ENCODE peak calls at places on chromosomes 11 and 22, in five cellular contexts. One of them, this sample, is unnamed.

GRCh38 chr11:35192347-35192746 is 53.4 kb downstream of the CD44 start:
- DNase-seq in MM.1S: no peak
- DNase-seq in GM23248: peak; percentile 57
- DNase-seq in HCT116: no peak
- DNase-seq in neural progenitor cell: no peak
- DNase-seq in this sample: peak; percentile 89

GRCh38 chr11:70028147-70028855 is 49.8 kb upstream of the ANO1 start:
- DNase-seq in neural progenitor cell: no peak
- DNase-seq in GM23248: no peak
- DNase-seq in HCT116: no peak
- DNase-seq in MM.1S: no peak
- DNase-seq in this sample: no peak

GRCh38 chr11:117180020-117180419 is 1.5 kb downstream of the SIDT2 start:
- DNase-seq in HCT116: no peak
- DNase-seq in GM23248: peak; percentile 41
- DNase-seq in MM.1S: no peak
- DNase-seq in neural progenitor cell: no peak
- DNase-seq in this sample: no peak

GRCh38 chr11:95067828-95068244 is 1.1 kb downstream of the SRSF8 start:
- DNase-seq in GM23248: no peak
- DNase-seq in HCT116: no peak
- DNase-seq in neural progenitor cell: no peak
- DNase-seq in MM.1S: no peak
- DNase-seq in this sample: no peak

GRCh38 chr11:118081241-118081958 is 4.5 kb downstream of the TMPRSS4 start:
- DNase-seq in MM.1S: no peak
- DNase-seq in neural progenitor cell: no peak
- DNase-seq in GM23248: no peak
- DNase-seq in HCT116: no peak
- DNase-seq in this sample: no peak

GRCh38 chr22:42187646-42188045 is 57.0 kb upstream of the CYP2D6 start:
- DNase-seq in GM23248: no peak
- DNase-seq in HCT116: no peak
- DNase-seq in neural progenitor cell: no peak
- DNase-seq in MM.1S: no peak
- DNase-seq in this sample: no peak

GRCh38 chr11:119585038-119585666 is 143.8 kb downstream of the NECTIN1 start:
- DNase-seq in GM23248: peak; percentile 10
- DNase-seq in HCT116: no peak
- DNase-seq in MM.1S: no peak
- DNase-seq in neural progenitor cell: peak; percentile 49
- DNase-seq in this sample: peak; percentile 85

GRCh38 chr11:17610402-17610894 is 63.4 kb downstream of the OTOG start:
- DNase-seq in MM.1S: no peak
- DNase-seq in neural progenitor cell: no peak
- DNase-seq in HCT116: no peak
- DNase-seq in GM23248: no peak
- DNase-seq in this sample: no peak

GRCh38 chr22:21975273-21975672 is 7.3 kb downstream of the TOP3B start:
- DNase-seq in GM23248: no peak
- DNase-seq in MM.1S: no peak
- DNase-seq in HCT116: no peak
- DNase-seq in neural progenitor cell: no peak
- DNase-seq in this sample: no peak

GRCh38 chr22:22322792-22323191 is 78.2 kb downstream of the VPREB1 start:
- DNase-seq in neural progenitor cell: no peak
- DNase-seq in MM.1S: no peak
- DNase-seq in HCT116: no peak
- DNase-seq in GM23248: no peak
- DNase-seq in this sample: peak; percentile 68

GRCh38 chr11:61011950-61012830 is 40.7 kb downstream of the CD6 start:
- DNase-seq in MM.1S: no peak
- DNase-seq in GM23248: no peak
- DNase-seq in HCT116: no peak
- DNase-seq in neural progenitor cell: peak; percentile 30
- DNase-seq in this sample: no peak

GRCh38 chr11:130423541-130424155 is 4.8 kb downstream of the ADAMTS8 start:
- DNase-seq in HCT116: no peak
- DNase-seq in GM23248: no peak
- DNase-seq in neural progenitor cell: peak; percentile 52
- DNase-seq in MM.1S: no peak
- DNase-seq in this sample: no peak

GRCh38 chr22:48254311-48254873 is 1491.9 kb downstream of the TBC1D22A start:
- DNase-seq in neural progenitor cell: no peak
- DNase-seq in GM23248: no peak
- DNase-seq in MM.1S: no peak
- DNase-seq in HCT116: no peak
- DNase-seq in this sample: no peak

GRCh38 chr11:129460714-129461113 is 85.1 kb downstream of the BARX2 start:
- DNase-seq in neural progenitor cell: no peak
- DNase-seq in MM.1S: no peak
- DNase-seq in HCT116: no peak
- DNase-seq in GM23248: no peak
- DNase-seq in this sample: no peak

GRCh38 chr11:87659807-87660206 is 515.4 kb downstream of the RAB38 start:
- DNase-seq in HCT116: no peak
- DNase-seq in GM23248: no peak
- DNase-seq in neural progenitor cell: no peak
- DNase-seq in MM.1S: no peak
- DNase-seq in this sample: no peak

GRCh38 chr22:37282385-37282677 is at the start of gene CYTH4:
- DNase-seq in neural progenitor cell: no peak
- DNase-seq in MM.1S: no peak
- DNase-seq in HCT116: no peak
- DNase-seq in GM23248: no peak
- DNase-seq in this sample: peak; percentile 89

GRCh38 chr22:19691721-19692341 is 22.5 kb upstream of the SEPTIN5 start:
- DNase-seq in neural progenitor cell: peak; percentile 73
- DNase-seq in GM23248: peak; percentile 71
- DNase-seq in HCT116: peak; percentile 40
- DNase-seq in MM.1S: no peak
- DNase-seq in this sample: no peak

GRCh38 chr22:30017375-30017774 is 62.9 kb upstream of the HORMAD2 start:
- DNase-seq in MM.1S: no peak
- DNase-seq in HCT116: no peak
- DNase-seq in GM23248: peak; percentile 72
- DNase-seq in neural progenitor cell: no peak
- DNase-seq in this sample: no peak

GRCh38 chr11:124891390-124891861 is 6.2 kb downstream of the ROBO4 start:
- DNase-seq in GM23248: no peak
- DNase-seq in neural progenitor cell: no peak
- DNase-seq in HCT116: no peak
- DNase-seq in MM.1S: no peak
- DNase-seq in this sample: peak; percentile 87

GRCh38 chr22:41563051-41563711 is 2.4 kb downstream of the CSDC2 start:
- DNase-seq in HCT116: no peak
- DNase-seq in MM.1S: no peak
- DNase-seq in neural progenitor cell: no peak
- DNase-seq in GM23248: peak; percentile 85
- DNase-seq in this sample: no peak

GRCh38 chr11:111977141-111978027 is 40.2 kb downstream of the DIXDC1 start:
- DNase-seq in MM.1S: no peak
- DNase-seq in HCT116: no peak
- DNase-seq in neural progenitor cell: peak; percentile 74
- DNase-seq in GM23248: peak; percentile 78
- DNase-seq in this sample: peak; percentile 91

GRCh38 chr22:27513021-27513420 is 288.5 kb downstream of the MN1 start:
- DNase-seq in neural progenitor cell: no peak
- DNase-seq in GM23248: no peak
- DNase-seq in MM.1S: no peak
- DNase-seq in HCT116: no peak
- DNase-seq in this sample: no peak
- H3K9ac ChIP-seq in neural progenitor cell: no peak overlapping the region
- H3K9ac ChIP-seq in GM23248: peak overlapping the region; percentile 48
- H3K9ac ChIP-seq in MM.1S: no peak overlapping the region
- H3K9ac ChIP-seq in HCT116: no peak overlapping the region
- H3K9ac ChIP-seq in this sample: no peak overlapping the region

GRCh38 chr11:79285756-79286155 is 155.1 kb downstream of the TENM4 start:
- DNase-seq in neural progenitor cell: no peak
- DNase-seq in HCT116: no peak
- DNase-seq in MM.1S: no peak
- DNase-seq in GM23248: no peak
- DNase-seq in this sample: no peak

GRCh38 chr11:79290766-79291165 is 150.1 kb downstream of the TENM4 start:
- DNase-seq in MM.1S: no peak
- DNase-seq in HCT116: no peak
- DNase-seq in GM23248: no peak
- DNase-seq in neural progenitor cell: no peak
- DNase-seq in this sample: no peak

GRCh38 chr11:79291948-79292347 is 148.9 kb downstream of the TENM4 start:
- DNase-seq in neural progenitor cell: no peak
- DNase-seq in HCT116: no peak
- DNase-seq in MM.1S: no peak
- DNase-seq in GM23248: no peak
- DNase-seq in this sample: no peak

GRCh38 chr11:79287952-79288351 is 152.9 kb downstream of the TENM4 start:
- DNase-seq in MM.1S: no peak
- DNase-seq in GM23248: no peak
- DNase-seq in neural progenitor cell: no peak
- DNase-seq in HCT116: no peak
- DNase-seq in this sample: no peak
- H3K9ac ChIP-seq in MM.1S: no peak overlapping the region
- H3K9ac ChIP-seq in GM23248: no peak overlapping the region
- H3K9ac ChIP-seq in neural progenitor cell: no peak overlapping the region
- H3K9ac ChIP-seq in HCT116: no peak overlapping the region
- H3K9ac ChIP-seq in this sample: no peak overlapping the region

DNA sequence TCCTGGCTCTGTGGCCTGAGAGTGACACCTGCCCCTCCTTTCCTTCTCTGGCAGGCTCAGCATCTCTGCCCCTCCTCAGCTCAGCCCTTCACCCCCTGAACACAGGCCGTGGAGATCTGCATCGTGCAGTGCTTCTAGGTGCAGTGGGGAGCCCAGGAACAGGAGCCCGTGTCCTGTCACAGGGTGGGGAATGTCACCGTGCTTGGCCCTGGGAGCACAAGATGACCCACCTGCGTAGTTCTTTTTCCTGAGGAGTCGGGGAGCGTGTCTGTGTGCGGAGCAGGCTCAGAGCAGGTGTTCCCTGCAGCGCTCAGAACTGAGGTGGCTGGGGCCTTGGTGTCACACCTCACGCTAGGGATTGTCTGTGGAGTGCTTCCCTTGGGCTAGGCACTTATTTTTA is 10.6 kb downstream of the TBC1D22A start:
- DNase-seq in GM23248: no peak
- DNase-seq in MM.1S: peak; percentile 28
- DNase-seq in neural progenitor cell: no peak
- DNase-seq in HCT116: no peak
- DNase-seq in this sample: no peak
- H3K9ac ChIP-seq in GM23248: no peak overlapping the region
- H3K9ac ChIP-seq in MM.1S: no peak overlapping the region
- H3K9ac ChIP-seq in neural progenitor cell: no peak overlapping the region
- H3K9ac ChIP-seq in HCT116: peak overlapping the region; percentile 59
- H3K9ac ChIP-seq in this sample: no peak overlapping the region

GRCh38 chr11:10808553-10809372 is at the start of gene EIF4G2:
- DNase-seq in GM23248: peak; percentile 99
- DNase-seq in MM.1S: peak; percentile 98
- DNase-seq in HCT116: peak; percentile 95
- DNase-seq in neural progenitor cell: peak; percentile 98
- DNase-seq in this sample: peak; percentile 100

GRCh38 chr11:10807629-10808552 is 835 bp downstream of the EIF4G2 start:
- DNase-seq in neural progenitor cell: peak; percentile 65
- DNase-seq in MM.1S: peak; percentile 27
- DNase-seq in HCT116: no peak
- DNase-seq in GM23248: peak; percentile 78
- DNase-seq in this sample: peak; percentile 91

GRCh38 chr11:10803676-10804075 is 5.0 kb downstream of the EIF4G2 start:
- DNase-seq in neural progenitor cell: no peak
- DNase-seq in HCT116: no peak
- DNase-seq in GM23248: peak; percentile 52
- DNase-seq in MM.1S: no peak
- DNase-seq in this sample: no peak

GRCh38 chr11:10805741-10806140 is 3.0 kb downstream of the EIF4G2 start:
- DNase-seq in MM.1S: no peak
- DNase-seq in GM23248: no peak
- DNase-seq in HCT116: no peak
- DNase-seq in neural progenitor cell: no peak
- DNase-seq in this sample: no peak

GRCh38 chr11:10806206-10806605 is 2.5 kb downstream of the EIF4G2 start:
- DNase-seq in HCT116: no peak
- DNase-seq in neural progenitor cell: no peak
- DNase-seq in MM.1S: no peak
- DNase-seq in GM23248: no peak
- DNase-seq in this sample: no peak
- H3K9ac ChIP-seq in HCT116: no peak overlapping the region
- H3K9ac ChIP-seq in neural progenitor cell: no peak overlapping the region
- H3K9ac ChIP-seq in MM.1S: no peak overlapping the region
- H3K9ac ChIP-seq in GM23248: peak overlapping the region; percentile 99
- H3K9ac ChIP-seq in this sample: peak overlapping the region; percentile 95

GRCh38 chr11:27770576-27770975 is 70.3 kb upstream of the BDNF start:
- DNase-seq in HCT116: peak; percentile 74
- DNase-seq in neural progenitor cell: no peak
- DNase-seq in MM.1S: no peak
- DNase-seq in GM23248: no peak
- DNase-seq in this sample: no peak
- H3K9ac ChIP-seq in HCT116: peak overlapping the region; percentile 29
- H3K9ac ChIP-seq in neural progenitor cell: no peak overlapping the region
- H3K9ac ChIP-seq in MM.1S: no peak overlapping the region
- H3K9ac ChIP-seq in GM23248: no peak overlapping the region
- H3K9ac ChIP-seq in this sample: no peak overlapping the region

GRCh38 chr11:76661835-76662434 is 8.6 kb downstream of the LRRC32 start:
- DNase-seq in neural progenitor cell: no peak
- DNase-seq in MM.1S: no peak
- DNase-seq in HCT116: no peak
- DNase-seq in GM23248: no peak
- DNase-seq in this sample: peak; percentile 48
- H3K9ac ChIP-seq in neural progenitor cell: no peak overlapping the region
- H3K9ac ChIP-seq in MM.1S: no peak overlapping the region
- H3K9ac ChIP-seq in HCT116: no peak overlapping the region
- H3K9ac ChIP-seq in GM23248: no peak overlapping the region
- H3K9ac ChIP-seq in this sample: no peak overlapping the region

This sample was measured in kidney.